ENCODE peak calls at places on chromosomes 13 and 19, in seven cellular contexts. One of them, this sample, is unnamed.

GRCh38 chr13:111177803-111178389 is 62.8 kb downstream of the ARHGEF7 start:
- DNase-seq in stimulated activated CD4-positive, alpha-beta T cell treated with anti-CD3 and anti-CD28 coated beads, Interleukin-12 subunit alpha, Interleukin-12 subunit beta, amount 100 ng/mL, for 24 hours: no peak
- DNase-seq in left cardiac atrium: no peak
- DNase-seq in NCI-H1930: no peak
- DNase-seq in CD8-positive, alpha-beta memory T cell: no peak
- DNase-seq in activated T-cell treated with anti-CD3 and anti-CD28 coated beads, Interleukin-2, amount 50 U/mL, for 72 hours: no peak
- DNase-seq in putamen: no peak
- DNase-seq in this sample: no peak

GRCh38 chr13:97017322-97017721 is 23.0 kb upstream of the OXGR1 start:
- DNase-seq in stimulated activated CD4-positive, alpha-beta T cell treated with anti-CD3 and anti-CD28 coated beads, Interleukin-12 subunit alpha, Interleukin-12 subunit beta, amount 100 ng/mL, for 24 hours: no peak
- DNase-seq in left cardiac atrium: no peak
- DNase-seq in NCI-H1930: no peak
- DNase-seq in CD8-positive, alpha-beta memory T cell: no peak
- DNase-seq in activated T-cell treated with anti-CD3 and anti-CD28 coated beads, Interleukin-2, amount 50 U/mL, for 72 hours: no peak
- DNase-seq in putamen: no peak
- DNase-seq in this sample: no peak

GRCh38 chr19:9075064-9075964 is 11.5 kb upstream of the OR1M1 start:
- DNase-seq in stimulated activated CD4-positive, alpha-beta T cell treated with anti-CD3 and anti-CD28 coated beads, Interleukin-12 subunit alpha, Interleukin-12 subunit beta, amount 100 ng/mL, for 24 hours: no peak
- DNase-seq in left cardiac atrium: peak
- DNase-seq in NCI-H1930: no peak
- DNase-seq in CD8-positive, alpha-beta memory T cell: no peak
- DNase-seq in activated T-cell treated with anti-CD3 and anti-CD28 coated beads, Interleukin-2, amount 50 U/mL, for 72 hours: no peak
- DNase-seq in putamen: peak
- DNase-seq in this sample: no peak

GRCh38 chr13:59301166-59301551 is 862.6 kb downstream of the DIAPH3 start:
- DNase-seq in stimulated activated CD4-positive, alpha-beta T cell treated with anti-CD3 and anti-CD28 coated beads, Interleukin-12 subunit alpha, Interleukin-12 subunit beta, amount 100 ng/mL, for 24 hours: no peak
- DNase-seq in left cardiac atrium: no peak
- DNase-seq in NCI-H1930: no peak
- DNase-seq in CD8-positive, alpha-beta memory T cell: no peak
- DNase-seq in activated T-cell treated with anti-CD3 and anti-CD28 coated beads, Interleukin-2, amount 50 U/mL, for 72 hours: no peak
- DNase-seq in putamen: no peak
- DNase-seq in this sample: no peak

GRCh38 chr13:32191452-32191998 is 123.6 kb downstream of the ZAR1L start:
- DNase-seq in stimulated activated CD4-positive, alpha-beta T cell treated with anti-CD3 and anti-CD28 coated beads, Interleukin-12 subunit alpha, Interleukin-12 subunit beta, amount 100 ng/mL, for 24 hours: no peak
- DNase-seq in left cardiac atrium: no peak
- DNase-seq in NCI-H1930: no peak
- DNase-seq in CD8-positive, alpha-beta memory T cell: no peak
- DNase-seq in activated T-cell treated with anti-CD3 and anti-CD28 coated beads, Interleukin-2, amount 50 U/mL, for 72 hours: no peak
- DNase-seq in putamen: no peak
- DNase-seq in this sample: no peak

GRCh38 chr13:30172593-30173300 is 134.6 kb downstream of the KATNAL1 start:
- DNase-seq in stimulated activated CD4-positive, alpha-beta T cell treated with anti-CD3 and anti-CD28 coated beads, Interleukin-12 subunit alpha, Interleukin-12 subunit beta, amount 100 ng/mL, for 24 hours: no peak
- DNase-seq in left cardiac atrium: no peak
- DNase-seq in NCI-H1930: no peak
- DNase-seq in CD8-positive, alpha-beta memory T cell: no peak
- DNase-seq in activated T-cell treated with anti-CD3 and anti-CD28 coated beads, Interleukin-2, amount 50 U/mL, for 72 hours: no peak
- DNase-seq in putamen: no peak
- DNase-seq in this sample: no peak

GRCh38 chr19:47523473-47523872 is 8.6 kb upstream of the NAPA start:
- DNase-seq in stimulated activated CD4-positive, alpha-beta T cell treated with anti-CD3 and anti-CD28 coated beads, Interleukin-12 subunit alpha, Interleukin-12 subunit beta, amount 100 ng/mL, for 24 hours: no peak
- DNase-seq in left cardiac atrium: no peak
- DNase-seq in NCI-H1930: no peak
- DNase-seq in CD8-positive, alpha-beta memory T cell: no peak
- DNase-seq in activated T-cell treated with anti-CD3 and anti-CD28 coated beads, Interleukin-2, amount 50 U/mL, for 72 hours: no peak
- DNase-seq in putamen: no peak
- DNase-seq in this sample: no peak

GRCh38 chr13:108486096-108486495 is 143.3 kb upstream of the MYO16 start:
- DNase-seq in stimulated activated CD4-positive, alpha-beta T cell treated with anti-CD3 and anti-CD28 coated beads, Interleukin-12 subunit alpha, Interleukin-12 subunit beta, amount 100 ng/mL, for 24 hours: no peak
- DNase-seq in left cardiac atrium: no peak
- DNase-seq in NCI-H1930: no peak
- DNase-seq in CD8-positive, alpha-beta memory T cell: no peak
- DNase-seq in activated T-cell treated with anti-CD3 and anti-CD28 coated beads, Interleukin-2, amount 50 U/mL, for 72 hours: no peak
- DNase-seq in putamen: no peak
- DNase-seq in this sample: no peak

GRCh38 chr19:17196610-17197009 is 18.5 kb upstream of the USE1 start:
- DNase-seq in stimulated activated CD4-positive, alpha-beta T cell treated with anti-CD3 and anti-CD28 coated beads, Interleukin-12 subunit alpha, Interleukin-12 subunit beta, amount 100 ng/mL, for 24 hours: no peak
- DNase-seq in left cardiac atrium: no peak
- DNase-seq in NCI-H1930: no peak
- DNase-seq in CD8-positive, alpha-beta memory T cell: no peak
- DNase-seq in activated T-cell treated with anti-CD3 and anti-CD28 coated beads, Interleukin-2, amount 50 U/mL, for 72 hours: no peak
- DNase-seq in putamen: no peak
- DNase-seq in this sample: no peak

GRCh38 chr13:46180393-46180792 is 1.6 kb downstream of the LCP1 start:
- DNase-seq in stimulated activated CD4-positive, alpha-beta T cell treated with anti-CD3 and anti-CD28 coated beads, Interleukin-12 subunit alpha, Interleukin-12 subunit beta, amount 100 ng/mL, for 24 hours: no peak
- DNase-seq in left cardiac atrium: no peak
- DNase-seq in NCI-H1930: no peak
- DNase-seq in CD8-positive, alpha-beta memory T cell: no peak
- DNase-seq in activated T-cell treated with anti-CD3 and anti-CD28 coated beads, Interleukin-2, amount 50 U/mL, for 72 hours: no peak
- DNase-seq in putamen: no peak
- DNase-seq in this sample: no peak

GRCh38 chr19:14561832-14562351 is 10.0 kb downstream of the NDUFB7 start:
- DNase-seq in stimulated activated CD4-positive, alpha-beta T cell treated with anti-CD3 and anti-CD28 coated beads, Interleukin-12 subunit alpha, Interleukin-12 subunit beta, amount 100 ng/mL, for 24 hours: no peak
- DNase-seq in left cardiac atrium: no peak
- DNase-seq in NCI-H1930: no peak
- DNase-seq in CD8-positive, alpha-beta memory T cell: no peak
- DNase-seq in activated T-cell treated with anti-CD3 and anti-CD28 coated beads, Interleukin-2, amount 50 U/mL, for 72 hours: no peak
- DNase-seq in putamen: no peak
- DNase-seq in this sample: no peak

GRCh38 chr13:113582841-113583631 is 1.5 kb upstream of the TFDP1 start:
- DNase-seq in stimulated activated CD4-positive, alpha-beta T cell treated with anti-CD3 and anti-CD28 coated beads, Interleukin-12 subunit alpha, Interleukin-12 subunit beta, amount 100 ng/mL, for 24 hours: no peak
- DNase-seq in left cardiac atrium: no peak
- DNase-seq in NCI-H1930: no peak
- DNase-seq in CD8-positive, alpha-beta memory T cell: no peak
- DNase-seq in activated T-cell treated with anti-CD3 and anti-CD28 coated beads, Interleukin-2, amount 50 U/mL, for 72 hours: no peak
- DNase-seq in putamen: no peak
- DNase-seq in this sample: no peak

GRCh38 chr13:95559100-95559499 is 6.6 kb downstream of the CLDN10 start:
- DNase-seq in stimulated activated CD4-positive, alpha-beta T cell treated with anti-CD3 and anti-CD28 coated beads, Interleukin-12 subunit alpha, Interleukin-12 subunit beta, amount 100 ng/mL, for 24 hours: no peak
- DNase-seq in left cardiac atrium: no peak
- DNase-seq in NCI-H1930: no peak
- DNase-seq in CD8-positive, alpha-beta memory T cell: no peak
- DNase-seq in activated T-cell treated with anti-CD3 and anti-CD28 coated beads, Interleukin-2, amount 50 U/mL, for 72 hours: no peak
- DNase-seq in putamen: no peak
- DNase-seq in this sample: no peak

GRCh38 chr13:80030491-80030890 is 310.4 kb downstream of the SPRY2 start:
- DNase-seq in stimulated activated CD4-positive, alpha-beta T cell treated with anti-CD3 and anti-CD28 coated beads, Interleukin-12 subunit alpha, Interleukin-12 subunit beta, amount 100 ng/mL, for 24 hours: no peak
- DNase-seq in left cardiac atrium: peak
- DNase-seq in NCI-H1930: no peak
- DNase-seq in CD8-positive, alpha-beta memory T cell: no peak
- DNase-seq in activated T-cell treated with anti-CD3 and anti-CD28 coated beads, Interleukin-2, amount 50 U/mL, for 72 hours: no peak
- DNase-seq in putamen: no peak
- DNase-seq in this sample: no peak

This sample was measured in NCI-H1436.